ENCODE peak calls at places on chromosomes 4 and X, in seven cellular contexts. I is stimulated activated CD8-positive, alpha-beta memory T cell treated with anti-CD3 and anti-CD28 coated beads, Interleukin-4, amount 100 ng/mL, for 24 hours; P is NCI-H1092; C is ovary; F is CD4-positive, alpha-beta T cell; T is epithelial cell of esophagus; W is psoas muscle. O is an unnamed sample.

GRCh38 chr4:109977854-109978501 is 65.3 kb downstream of the EGF start:
- DNase-seq in I (no peak), P (no peak), C (no peak), F (no peak), T (peak), W (no peak), O (no peak)

GRCh38 chrX:40107291-40108083 is 9.7 kb upstream of the BCOR start:
- DNase-seq in I (no peak), P (peak), C (peak), F (no peak), T (no peak), W (peak), O (peak)

GRCh38 chr4:67558493-67558892 is at the start of gene STAP1:
- DNase-seq in I (no peak), P (no peak), C (no peak), F (peak), T (no peak), W (no peak), O (peak)

GRCh38 chr4:89813197-89813596 is 23.8 kb downstream of the SNCA start:
- DNase-seq in I (no peak), P (no peak), C (no peak), F (no peak), T (no peak), W (no peak), O (no peak)

GRCh38 chrX:150463566-150463965 is 100.4 kb downstream of the MAMLD1 start:
- DNase-seq in I (no peak), P (no peak), C (no peak), F (no peak), T (no peak), W (no peak), O (no peak)

GRCh38 chrX:70030242-70030823 is 19.4 kb downstream of the AWAT2 start:
- DNase-seq in I (peak), P (peak), C (no peak), F (no peak), T (peak), W (no peak), O (no peak)

GRCh38 chr4:141548791-141549190 is 87.6 kb upstream of the IL15 start:
- DNase-seq in I (no peak), P (no peak), C (no peak), F (no peak), T (no peak), W (no peak), O (no peak)

GRCh38 chr4:126790633-126791032 is 842.1 kb upstream of the INTU start:
- DNase-seq in I (no peak), P (no peak), C (no peak), F (no peak), T (no peak), W (no peak), O (no peak)

GRCh38 chr4:81571105-81571504 is 99.4 kb upstream of the RASGEF1B start:
- DNase-seq in I (no peak), P (no peak), C (no peak), F (no peak), T (peak), W (no peak), O (no peak)